ENCODE peak calls at places on chromosomes 11 and 22, in nine cellular contexts. V is breast epithelium, E is uterus, L is IMR-90, K is mucosa of descending colon, I is AG04450, Y is body of pancreas, X is heart left ventricle, R is gastrocnemius medialis. G is an unnamed sample.

GRCh38 chr11:70315726-70316125 is 45.2 kb downstream of the PPFIA1 start:
- DNase-seq in I (no peak), R (no peak), X (no peak), V (no peak), E (no peak), K (no peak), Y (no peak), L (no peak), G (no peak)

GRCh38 chr11:84543367-84544159 is 1083.6 kb downstream of the DLG2 start:
- DNase-seq in K (no peak), X (no peak), Y (no peak), V (no peak), E (no peak), L (no peak), R (no peak), I (no peak), G (no peak)

GRCh38 chr11:38547464-38547863 is 1949.4 kb upstream of the RAG2 start:
- DNase-seq in R (no peak), E (no peak), I (no peak), Y (no peak), K (no peak), V (no peak), X (no peak), L (no peak), G (no peak)

GRCh38 chr11:73154178-73154577 is 12.1 kb upstream of the FCHSD2 start:
- DNase-seq in R (peak; percentile 20), I (no peak), E (no peak), Y (no peak), V (no peak), L (no peak), X (no peak), K (peak; percentile 42), G (no peak)

GRCh38 chr11:126104420-126104819 is 41.8 kb upstream of the CDON start:
- DNase-seq in L (no peak), I (no peak), X (no peak), K (no peak), Y (no peak), E (no peak), V (no peak), R (no peak), G (no peak)

GRCh38 chr11:73530109-73530508 is 67.8 kb downstream of the FAM168A start:
- DNase-seq in X (no peak), L (no peak), Y (no peak), E (no peak), K (peak; percentile 40), R (no peak), V (no peak), I (no peak), G (no peak)

GRCh38 chr22:27905638-27906037 is 13.4 kb downstream of the PITPNB start:
- DNase-seq in I (no peak), E (no peak), L (no peak), X (no peak), V (no peak), K (no peak), R (no peak), Y (no peak), G (peak; percentile 59)

GRCh38 chr22:28799834-28800307 is 498 bp downstream of the XBP1 start:
- DNase-seq in V (peak; percentile 61), I (peak; percentile 10), L (peak; percentile 54), E (peak; percentile 70), R (peak; percentile 59), Y (peak; percentile 65), X (peak; percentile 75), K (peak; percentile 77), G (peak; percentile 66)

GRCh38 chr11:116602637-116602942 is 170.2 kb downstream of the BUD13 start:
- DNase-seq in Y (no peak), I (no peak), V (no peak), L (no peak), R (no peak), E (no peak), X (no peak), K (no peak), G (peak; percentile 10)

GRCh38 chr11:116603783-116604323 is 168.9 kb downstream of the BUD13 start:
- DNase-seq in R (no peak), Y (no peak), K (no peak), I (no peak), X (no peak), V (peak; percentile 31), L (no peak), E (no peak), G (no peak)

GRCh38 chr11:116606060-116606459 is 166.7 kb downstream of the BUD13 start:
- DNase-seq in V (no peak), E (no peak), I (no peak), K (no peak), Y (no peak), R (no peak), L (no peak), X (no peak), G (no peak)

GRCh38 chr11:116607027-116607426 is 165.8 kb downstream of the BUD13 start:
- DNase-seq in Y (no peak), X (peak; percentile 3), E (no peak), I (no peak), L (no peak), K (no peak), R (no peak), V (no peak), G (no peak)

GRCh38 chr11:116605543-116605942 is 167.2 kb downstream of the BUD13 start:
- DNase-seq in L (peak; percentile 11), X (peak; percentile 23), Y (peak; percentile 29), E (no peak), V (peak; percentile 57), K (peak; percentile 72), R (no peak), I (no peak), G (peak; percentile 3)
- TF ChIP-seq CTCF in L (peak; percentile 20), X (no peak), Y (peak; percentile 17), E (no peak), V (no peak), K (no peak), R (no peak), I (peak; percentile 34), G (peak; percentile 35)

DNA sequence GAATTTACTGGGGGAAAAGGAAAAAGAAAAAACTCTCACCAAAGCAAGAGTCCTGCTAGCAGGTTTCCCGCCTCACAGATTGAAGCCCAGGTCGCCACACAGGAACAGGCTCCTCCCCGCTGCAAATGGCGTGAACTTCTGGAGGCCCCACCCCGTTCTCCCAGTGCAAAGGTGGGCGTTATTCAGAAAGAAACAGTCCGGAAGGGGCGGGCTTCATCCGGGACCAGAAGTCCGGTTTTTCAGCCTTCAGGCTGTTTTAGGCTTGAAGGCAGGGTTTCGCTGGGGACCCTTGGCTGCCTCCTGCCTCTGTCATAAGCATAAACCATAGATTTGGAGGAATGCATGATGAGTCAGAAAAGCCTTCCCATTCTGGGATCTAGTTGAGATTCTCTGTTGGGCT is 148.3 kb upstream of the POU2AF2 start:
- DNase-seq in E (peak; percentile 41), Y (peak; percentile 19), V (no peak), K (peak; percentile 34), X (peak; percentile 33), R (no peak), L (peak; percentile 62), I (peak; percentile 46), G (peak; percentile 83)
- H3K4me3 ChIP-seq in E (no peak overlapping the region), Y (no peak overlapping the region), V (no peak overlapping the region), K (no peak overlapping the region), X (peak overlapping the region; percentile 45), R (no peak overlapping the region), L (peak overlapping the region; percentile 56), I (peak overlapping the region; percentile 57), G (peak overlapping the region; percentile 62)

GRCh38 chr11:69130586-69131566 is 24.9 kb upstream of the SMIM38 start:
- DNase-seq in E (no peak), R (no peak), Y (peak; percentile 31), K (no peak), V (no peak), L (no peak), I (no peak), X (peak; percentile 58), G (no peak)

GRCh38 chr11:69129647-69130046 is 26.1 kb upstream of the SMIM38 start:
- DNase-seq in K (no peak), X (no peak), Y (no peak), E (no peak), V (no peak), I (no peak), L (no peak), R (no peak), G (no peak)

GRCh38 chr11:69132301-69132670 is 23.4 kb upstream of the SMIM38 start:
- DNase-seq in Y (no peak), L (no peak), I (no peak), V (no peak), E (no peak), R (no peak), K (no peak), X (no peak), G (no peak)

GRCh38 chr11:69133251-69133650 is 22.5 kb upstream of the SMIM38 start:
- DNase-seq in I (no peak), Y (no peak), R (no peak), V (no peak), X (no peak), L (no peak), E (no peak), K (no peak), G (no peak)

DNA sequence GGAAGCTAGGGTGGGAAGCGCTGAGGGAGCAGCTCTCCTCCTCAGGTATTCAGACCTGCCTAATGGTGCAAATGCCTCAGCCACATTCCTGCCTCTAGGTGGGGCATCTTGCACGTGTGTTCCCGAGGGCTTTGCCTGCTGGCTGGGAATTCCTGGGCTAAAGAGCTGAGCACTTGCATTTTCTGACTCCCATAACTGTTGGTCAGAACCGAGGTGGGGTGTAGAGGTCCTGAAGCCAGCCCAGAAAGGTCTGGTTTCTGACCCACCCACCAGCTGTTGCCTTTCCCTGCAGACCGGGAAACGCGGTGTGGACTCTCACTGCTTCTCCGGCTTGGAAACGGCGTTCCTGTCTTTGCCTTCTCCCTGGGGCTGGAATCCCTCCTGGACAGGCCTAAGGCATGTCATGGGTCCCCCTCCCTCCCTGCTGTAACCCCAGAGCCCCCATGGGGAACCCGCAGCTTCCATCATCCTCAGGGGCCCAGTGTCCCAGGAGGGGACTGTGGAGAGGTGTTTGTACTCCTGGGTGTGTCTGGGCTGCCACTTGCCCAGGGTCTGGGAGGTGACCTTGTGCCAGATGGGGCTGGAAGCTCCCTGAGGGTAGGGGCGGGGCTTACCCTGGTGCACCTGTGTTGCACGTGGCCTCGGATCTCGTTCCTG is 24.0 kb upstream of the SMIM38 start:
- DNase-seq in Y (peak; percentile 88), V (peak; percentile 81), K (peak; percentile 95), R (no peak), I (peak; percentile 45), X (peak; percentile 70), L (peak; percentile 70), E (peak; percentile 57), G (peak; percentile 81)
- TF ChIP-seq CTCF in Y (peak; percentile 95), V (peak; percentile 90), K (peak; percentile 53), R (peak; percentile 70), I (peak; percentile 83), X (peak; percentile 86), L (peak; percentile 86), E (peak; percentile 61), G (peak; percentile 81)

DNA sequence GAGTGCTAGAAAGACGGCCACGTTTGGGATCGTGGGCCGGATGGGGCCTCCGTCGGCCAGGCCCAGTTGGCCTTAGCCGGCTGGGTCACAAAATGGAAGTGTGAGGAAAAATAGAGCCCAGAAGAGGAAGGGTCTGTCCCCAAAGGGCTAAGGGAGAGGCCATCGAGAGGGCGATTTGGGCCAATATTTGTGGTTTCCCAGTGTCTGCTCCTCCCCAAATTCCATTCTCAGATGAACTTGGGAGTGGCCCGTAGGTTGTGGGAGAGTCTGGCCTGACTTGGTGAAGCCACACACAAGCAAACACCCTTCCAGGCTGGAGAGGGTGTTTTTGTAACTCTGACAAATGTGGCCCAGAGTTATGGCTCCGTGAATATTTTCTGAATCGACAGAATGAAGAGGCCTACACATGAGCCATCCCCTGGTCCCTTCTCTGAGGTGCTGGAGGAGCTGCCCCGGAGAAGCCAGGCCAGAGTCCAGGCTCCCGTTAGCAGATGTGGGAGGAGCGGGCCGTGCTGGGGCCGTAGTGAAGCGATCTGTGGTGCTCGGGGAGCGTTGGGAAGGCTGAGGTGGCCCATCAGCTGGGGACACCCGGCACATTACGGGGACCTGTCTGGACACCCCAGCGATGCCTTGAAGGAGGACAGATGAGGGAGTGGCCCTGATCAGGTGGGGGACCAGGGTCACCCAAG is 73.5 kb upstream of the PPARA start:
- DNase-seq in X (peak; percentile 56), V (peak; percentile 66), Y (peak; percentile 53), I (no peak), E (peak; percentile 68), R (peak; percentile 54), L (peak; percentile 37), K (no peak), G (peak; percentile 85)
- H3K4me3 ChIP-seq in X (peak overlapping the region; percentile 71), V (peak overlapping the region; percentile 98), Y (no peak overlapping the region), I (peak overlapping the region; percentile 86), E (peak overlapping the region; percentile 94), R (peak overlapping the region; percentile 78), L (no peak overlapping the region), K (no peak overlapping the region), G (peak overlapping the region; percentile 98)